ENCODE peak calls at places on chromosomes 6 and 20, in eight cellular contexts. R is fibroblast of lung, C is mammary epithelial cell, U is HCT116, Z is hepatocyte, O is MM.1S, G is endothelial cell of umbilical vein, T is GM23338. M is an unnamed sample. For H4K20me1, the result is how much of the 10 kb centered on the place peaks cover.

GRCh38 chr6:20403766-20404640 is 2.3 kb downstream of the E2F3 start:
- DNase-seq in Z (peak), G (peak), T (peak), O (no peak), U (peak), C (peak), R (peak), M (peak)

GRCh38 chr20:49477200-49477599 is 5.3 kb downstream of the KCNB1 start:
- DNase-seq in U (no peak), T (peak), Z (no peak), G (no peak), O (peak), C (no peak), R (no peak), M (no peak)

GRCh38 chr20:53984354-53984753 is 86.0 kb downstream of the BCAS1 start:
- DNase-seq in U (no peak), G (no peak), T (no peak), R (peak), O (no peak), Z (no peak), C (no peak), M (no peak)

GRCh38 chr20:57398901-57399535 is 7.8 kb downstream of the RBM38 start:
- DNase-seq in U (no peak), T (no peak), G (no peak), Z (no peak), C (no peak), R (no peak), O (no peak), M (no peak)

GRCh38 chr20:20497242-20497985 is 129.5 kb downstream of the INSM1 start:
- DNase-seq in Z (no peak), U (no peak), O (no peak), G (no peak), R (no peak), C (no peak), T (no peak), M (no peak)

GRCh38 chr6:169079650-169080049 is 174.0 kb downstream of the THBS2 start:
- DNase-seq in T (no peak), C (peak), G (no peak), U (no peak), O (no peak), R (no peak), Z (no peak), M (no peak)

GRCh38 chr6:17211101-17211500 is 70.1 kb upstream of the RBM24 start:
- DNase-seq in O (no peak), T (no peak), G (no peak), R (no peak), U (no peak), Z (no peak), C (no peak), M (no peak)

GRCh38 chr20:21303872-21304586 is 898 bp downstream of the XRN2 start:
- DNase-seq in U (no peak), G (no peak), O (no peak), T (no peak), Z (no peak), R (peak), C (no peak), M (no peak)

GRCh38 chr6:44386929-44387345 is 569 bp upstream of the CDC5L start:
- DNase-seq in U (no peak), G (no peak), T (no peak), R (no peak), Z (peak), C (peak), O (no peak), M (peak)

GRCh38 chr20:56429496-56429895 is 17.4 kb downstream of the CASS4 start:
- DNase-seq in O (no peak), U (no peak), Z (no peak), C (no peak), R (no peak), T (no peak), G (peak), M (no peak)

GRCh38 chr6:106477790-106478189 is 117.3 kb downstream of the CRYBG1 start:
- DNase-seq in T (no peak), R (no peak), G (no peak), O (no peak), U (no peak), Z (no peak), C (no peak), M (no peak)

GRCh38 chr20:50267041-50267865 is 76.6 kb downstream of the CEBPB start:
- DNase-seq in G (no peak), U (peak), R (peak), Z (peak), T (peak), O (no peak), C (peak), M (peak)

GRCh38 chr20:1164871-1165270 is 19.9 kb downstream of the TMEM74B start:
- DNase-seq in G (no peak), O (no peak), Z (no peak), C (no peak), T (no peak), U (no peak), R (no peak), M (no peak)

GRCh38 chr6:169220068-169220964 is 33.3 kb downstream of the THBS2 start:
- DNase-seq in Z (no peak), T (no peak), G (no peak), R (no peak), C (no peak), O (no peak), U (no peak), M (no peak)

GRCh38 chr6:64996301-64996700 is 710.7 kb downstream of the EYS start:
- DNase-seq in Z (no peak), U (no peak), G (no peak), O (no peak), T (no peak), R (no peak), C (no peak), M (no peak)

GRCh38 chr20:63056236-63057132 is 49.7 kb upstream of the BHLHE23 start:
- DNase-seq in R (no peak), C (peak), Z (peak), G (peak), U (no peak), O (no peak), T (peak), M (peak)

GRCh38 chr20:51354191-51354768 is 188.2 kb downstream of the NFATC2 start:
- DNase-seq in Z (no peak), U (no peak), G (peak), O (no peak), T (no peak), C (no peak), R (peak), M (peak)

GRCh38 chr6:9397981-9398559 is 962.7 kb upstream of the SLC35B3 start:
- DNase-seq in T (no peak), O (no peak), R (no peak), U (no peak), C (no peak), G (peak), Z (peak), M (peak)

GRCh38 chr6:111468329-111469012 is 14.5 kb downstream of the REV3L start:
- DNase-seq in U (no peak), Z (no peak), C (peak), R (no peak), G (peak), O (no peak), T (no peak), M (peak)

GRCh38 chr6:152954443-152954842 is 28.4 kb downstream of the FBXO5 start:
- DNase-seq in T (no peak), R (no peak), G (no peak), U (no peak), Z (no peak), O (no peak), C (no peak), M (peak)
- TF ChIP-seq CTCF in T (no peak), R (no peak), G (no peak), U (peak), Z (no peak), O (no peak), C (peak), M (peak)

GRCh38 chr6:85449818-85450577 is at the start of gene NT5E:
- DNase-seq in R (peak), O (peak), Z (peak), C (peak), U (no peak), G (peak), T (peak), M (peak)
- TF ChIP-seq EZH2 in R (no peak), O (no peak), Z (peak), C (no peak), U (no peak), G (no peak), T (no peak), M (no peak)

GRCh38 chr6:40551966-40552365 is 35.2 kb downstream of the LRFN2 start:
- DNase-seq in Z (no peak), O (no peak), G (no peak), C (no peak), R (no peak), T (peak), U (no peak), M (no peak)
- H4K20me1 ChIP-seq in Z (under half), O (under half), G (under half), C (under half), R (under half), T (under half), U (under half), M (under half)

GRCh38 chr6:47075168-47075567 is 33.0 kb upstream of the ADGRF1 start:
- DNase-seq in O (no peak), Z (no peak), R (no peak), T (no peak), C (no peak), U (no peak), G (no peak), M (no peak)
- TF ChIP-seq CTCF in O (no peak), Z (no peak), R (no peak), T (no peak), C (no peak), U (no peak), G (no peak), M (no peak)

GRCh38 chr6:341914-342831 is 49.4 kb upstream of the IRF4 start:
- DNase-seq in Z (no peak), C (no peak), O (no peak), U (no peak), T (no peak), R (no peak), G (no peak), M (no peak)
- TF ChIP-seq EZH2 in Z (no peak), C (no peak), O (no peak), U (no peak), T (no peak), R (no peak), G (no peak), M (no peak)

GRCh38 chr20:34043025-34043424 is 49.3 kb downstream of the RALY start:
- DNase-seq in R (no peak), C (no peak), Z (no peak), O (no peak), U (no peak), T (no peak), G (no peak), M (no peak)

GRCh38 chr20:34042286-34042685 is 48.6 kb downstream of the RALY start:
- DNase-seq in G (no peak), O (no peak), R (no peak), T (no peak), U (no peak), C (no peak), Z (no peak), M (no peak)

GRCh38 chr20:34037121-34037520 is 43.4 kb downstream of the RALY start:
- DNase-seq in C (peak), O (no peak), R (no peak), G (no peak), Z (no peak), U (no peak), T (no peak), M (no peak)

GRCh38 chr20:34037767-34038166 is 44.1 kb downstream of the RALY start:
- DNase-seq in G (no peak), C (no peak), O (no peak), R (peak), Z (peak), U (no peak), T (no peak), M (no peak)

DNA sequence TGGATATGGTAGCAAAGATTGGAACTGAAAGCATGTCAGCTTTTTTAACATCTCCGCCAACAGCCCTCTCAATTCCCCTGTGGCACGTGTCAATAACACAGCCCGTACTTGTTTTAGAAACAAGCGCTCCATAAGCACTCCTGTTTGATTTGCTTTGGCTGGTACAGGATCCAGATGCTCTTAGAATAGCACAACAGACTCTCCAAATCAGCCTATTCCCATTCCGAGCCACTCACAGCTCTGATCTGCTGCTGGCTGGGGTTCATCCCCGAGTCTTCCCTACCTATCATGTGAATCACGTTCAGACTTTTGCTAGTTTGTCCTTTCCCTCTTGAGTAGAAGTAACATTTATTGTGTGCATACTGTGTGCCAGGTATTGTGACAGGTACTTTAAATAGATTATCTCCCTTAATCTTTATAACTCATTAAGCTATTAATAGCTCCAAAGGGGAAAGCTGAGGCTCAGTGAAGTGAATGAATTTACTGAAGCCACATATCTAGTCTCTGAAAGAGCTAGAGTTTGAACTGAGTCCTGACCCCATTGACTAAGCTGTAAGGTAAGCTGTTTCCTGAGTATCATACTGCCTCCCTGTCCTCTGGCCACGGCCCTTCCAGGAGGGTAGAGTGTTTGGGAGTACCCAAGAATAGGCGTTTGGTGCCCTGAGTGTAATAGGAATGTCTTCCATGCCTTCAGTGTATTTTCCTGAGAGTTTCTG is 46.7 kb downstream of the RALY start:
- DNase-seq in T (no peak), R (no peak), U (no peak), Z (no peak), O (no peak), G (no peak), C (no peak), M (no peak)
- H4K20me1 ChIP-seq in T (half or more), R (under half), U (under half), Z (half or more), O (half or more), G (under half), C (under half), M (under half)

GRCh38 chr6:156899532-156899931 is 122.4 kb downstream of the ARID1B start:
- DNase-seq in T (peak), G (no peak), C (no peak), U (no peak), O (no peak), R (no peak), Z (no peak), M (no peak)
- TF ChIP-seq CTCF in T (peak), G (no peak), C (no peak), U (no peak), O (no peak), R (no peak), Z (no peak), M (no peak)